ENCODE peak calls at places on chromosomes 2 and 18, in seven cellular contexts. G, W, R, J, D, I and A are unnamed samples.

GRCh38 chr2:136065384-136065783 is 52.6 kb downstream of the CXCR4 start:
- DNase-seq in G (no peak), W (no peak), R (peak; percentile 4), J (no peak), D (peak; percentile 0), I (peak; percentile 23), A (no peak)

GRCh38 chr2:175017618-175018414 is 12.6 kb upstream of the CHN1 start:
- DNase-seq in G (no peak), W (no peak), R (no peak), J (no peak), D (peak; percentile 23), I (no peak), A (no peak)

GRCh38 chr2:85390941-85391669 is 19.1 kb downstream of the CAPG start:
- DNase-seq in G (peak; percentile 76), W (peak; percentile 81), R (peak; percentile 87), J (no peak), D (peak; percentile 23), I (peak; percentile 51), A (peak; percentile 48)

GRCh38 chr2:236168110-236169067 is at the start of gene GBX2:
- DNase-seq in G (peak; percentile 90), W (no peak), R (peak; percentile 80), J (no peak), D (peak; percentile 17), I (peak; percentile 94), A (peak; percentile 72)

GRCh38 chr2:105100064-105100840 is 62.4 kb downstream of the MRPS9 start:
- DNase-seq in G (no peak), W (peak; percentile 9), R (no peak), J (no peak), D (no peak), I (no peak), A (no peak)

GRCh38 chr18:78032574-78032973 is 782.9 kb downstream of the GALR1 start:
- DNase-seq in G (no peak), W (no peak), R (no peak), J (no peak), D (no peak), I (no peak), A (no peak)

GRCh38 chr2:164061129-164061746 is 325.4 kb upstream of the FIGN start:
- DNase-seq in G (peak; percentile 47), W (no peak), R (peak; percentile 66), J (no peak), D (peak; percentile 21), I (peak; percentile 56), A (peak; percentile 34)

GRCh38 chr2:127320586-127321275 is 26.8 kb upstream of the ERCC3 start:
- DNase-seq in G (no peak), W (no peak), R (no peak), J (no peak), D (peak; percentile 30), I (no peak), A (no peak)

GRCh38 chr2:206212673-206213513 is 53.2 kb downstream of the EEF1B2 start:
- DNase-seq in G (no peak), W (no peak), R (no peak), J (peak; percentile 55), D (peak; percentile 17), I (no peak), A (peak; percentile 51)

GRCh38 chr2:63888490-63889402 is 47.0 kb downstream of the UGP2 start:
- DNase-seq in G (peak; percentile 70), W (peak; percentile 31), R (peak; percentile 59), J (no peak), D (peak; percentile 48), I (peak; percentile 64), A (peak; percentile 49)

GRCh38 chr2:27442282-27442980 is at the start of gene KRTCAP3:
- DNase-seq in G (no peak), W (peak; percentile 49), R (peak; percentile 94), J (peak; percentile 69), D (no peak), I (no peak), A (no peak)

GRCh38 chr18:51890762-51891161 is 449.2 kb upstream of the DCC start:
- DNase-seq in G (no peak), W (no peak), R (peak; percentile 10), J (peak; percentile 60), D (peak; percentile 0), I (peak; percentile 93), A (peak; percentile 70)

GRCh38 chr2:128369126-128369555 is 50.5 kb upstream of the HS6ST1 start:
- DNase-seq in G (no peak), W (no peak), R (no peak), J (no peak), D (peak; percentile 12), I (no peak), A (peak; percentile 46)

GRCh38 chr2:16034151-16034974 is 94.0 kb downstream of the MYCN start:
- DNase-seq in G (peak; percentile 48), W (no peak), R (peak; percentile 40), J (no peak), D (no peak), I (no peak), A (no peak)

GRCh38 chr18:75033516-75033915 is 175.4 kb downstream of the PTGR3 start:
- DNase-seq in G (no peak), W (no peak), R (no peak), J (no peak), D (no peak), I (no peak), A (no peak)

GRCh38 chr18:9708057-9708881 is at the start of gene RAB31:
- DNase-seq in G (peak; percentile 59), W (peak; percentile 35), R (peak; percentile 33), J (no peak), D (peak; percentile 72), I (peak; percentile 76), A (peak; percentile 77)